ENCODE peak calls at places on chromosomes 16 and 17, in six cellular contexts. U is mesendoderm, F is cardiac muscle cell, C is esophagus squamous epithelium, S is SJSA1, E is A549. W is an unnamed sample.

GRCh38 chr17:66971249-66971648 is 6.7 kb downstream of the CACNG4 start:
- DNase-seq in U (no peak), F (no peak), C (no peak), S (no peak), E (no peak), W (no peak)

GRCh38 chr17:43042025-43042424 is 17.0 kb downstream of the RND2 start:
- DNase-seq in U (peak), F (no peak), C (no peak), S (no peak), E (no peak), W (no peak)

GRCh38 chr16:83728518-83728917 is 79.3 kb upstream of the HSBP1 start:
- DNase-seq in U (no peak), F (no peak), C (no peak), S (no peak), E (no peak), W (no peak)

GRCh38 chr17:81641825-81642489 is 5.0 kb downstream of the TSPAN10 start:
- DNase-seq in U (peak), F (no peak), C (no peak), S (peak), E (peak), W (no peak)

GRCh38 chr16:75079346-75079926 is 37.1 kb downstream of the LDHD start:
- DNase-seq in U (no peak), F (no peak), C (no peak), S (no peak), E (no peak), W (no peak)

GRCh38 chr17:50426814-50427787 is 1.1 kb downstream of the ACSF2 start:
- DNase-seq in U (peak), F (peak), C (no peak), S (peak), E (peak), W (no peak)

GRCh38 chr17:6257339-6257738 is 177.6 kb downstream of the AIPL1 start:
- DNase-seq in U (peak), F (no peak), C (no peak), S (no peak), E (no peak), W (peak)

GRCh38 chr16:30434852-30435251 is 5.0 kb upstream of the DCTPP1 start:
- DNase-seq in U (no peak), F (no peak), C (no peak), S (no peak), E (no peak), W (no peak)

GRCh38 chr17:62869885-62870580 is 61.9 kb upstream of the MARCHF10 start:
- DNase-seq in U (peak), F (peak), C (no peak), S (no peak), E (no peak), W (peak)

GRCh38 chr17:76816590-76817135 is 51.5 kb upstream of the MGAT5B start:
- DNase-seq in U (peak), F (peak), C (no peak), S (peak), E (peak), W (peak)

GRCh38 chr16:65634833-65635232 is 513.0 kb upstream of the CDH11 start:
- DNase-seq in U (no peak), F (no peak), C (no peak), S (no peak), E (no peak), W (no peak)
- H3K4me3 ChIP-seq in U (no peak), F (no peak), C (no peak), S (no peak), E (no peak), W (no peak)

GRCh38 chr16:81780350-81780749 is 1.3 kb downstream of the PLCG2 start:
- DNase-seq in U (no peak), F (no peak), C (no peak), S (no peak), E (no peak), W (no peak)
- H3K4me3 ChIP-seq in U (no peak), F (no peak), C (peak), S (no peak), E (no peak), W (no peak)

DNA sequence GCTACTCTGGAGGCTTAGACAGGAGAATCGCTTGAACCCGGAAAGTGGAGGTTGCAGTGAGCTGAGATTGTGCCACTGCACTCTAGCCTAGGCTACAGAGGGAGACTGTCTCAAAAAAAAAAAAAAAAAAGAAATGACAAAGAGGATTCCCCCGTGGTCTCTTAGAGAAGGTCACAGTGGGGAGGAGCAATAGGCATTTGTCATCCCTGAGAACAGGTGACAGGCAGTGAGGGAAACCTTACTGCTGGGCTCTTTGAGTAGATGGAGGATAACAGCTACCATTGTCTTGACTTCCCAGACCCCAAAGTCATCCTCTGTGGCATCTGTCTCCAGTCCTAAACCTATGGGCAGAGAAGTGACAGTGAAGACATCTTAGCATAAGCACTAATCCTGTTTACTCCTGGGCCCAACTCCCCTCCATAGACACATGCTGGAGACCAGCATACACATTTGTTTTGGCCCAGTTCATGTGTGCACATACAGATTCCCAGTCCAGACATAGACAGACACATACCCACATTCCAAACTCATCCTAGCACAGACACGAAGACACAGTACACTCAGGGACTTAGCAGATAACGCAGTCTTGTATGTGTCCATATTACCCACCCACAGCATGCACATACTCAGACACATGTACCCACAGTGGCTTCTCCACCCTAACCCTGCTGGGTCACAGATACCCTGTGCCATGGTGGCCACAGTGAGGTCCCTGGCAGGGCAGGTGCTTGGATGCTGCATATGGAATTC is 2.7 kb downstream of the ESRP2 start:
- DNase-seq in U (no peak), F (no peak), C (no peak), S (no peak), E (no peak), W (no peak)
- H3K4me3 ChIP-seq in U (no peak), F (no peak), C (peak), S (no peak), E (no peak), W (no peak)

GRCh38 chr17:17751489-17751995 is 70.3 kb downstream of the RAI1 start:
- DNase-seq in U (no peak), F (no peak), C (no peak), S (no peak), E (no peak), W (no peak)
- H3K4me3 ChIP-seq in U (no peak), F (no peak), C (peak), S (peak), E (peak), W (peak)

W was measured in astrocyte of the cerebellum.